ENCODE peak calls at places on chromosomes 5 and 9, in seven cellular contexts. One of them, this sample, is unnamed.

GRCh38 chr9:136784249-136784996 is 6.7 kb upstream of the TMEM141 start:
- DNase-seq in mammary epithelial cell: no peak
- DNase-seq in H7: peak
- DNase-seq in tibial nerve: peak
- DNase-seq in cardiac fibroblast: peak
- DNase-seq in psoas muscle: no peak
- DNase-seq in CD8-positive, alpha-beta T cell: no peak
- DNase-seq in this sample: no peak

GRCh38 chr5:34483442-34484033 is 172.6 kb upstream of the RAI14 start:
- DNase-seq in mammary epithelial cell: no peak
- DNase-seq in H7: peak
- DNase-seq in tibial nerve: no peak
- DNase-seq in cardiac fibroblast: no peak
- DNase-seq in psoas muscle: no peak
- DNase-seq in CD8-positive, alpha-beta T cell: no peak
- DNase-seq in this sample: no peak

GRCh38 chr5:109905906-109906305 is 216.2 kb downstream of the MAN2A1 start:
- DNase-seq in mammary epithelial cell: peak
- DNase-seq in H7: no peak
- DNase-seq in tibial nerve: no peak
- DNase-seq in cardiac fibroblast: no peak
- DNase-seq in psoas muscle: no peak
- DNase-seq in CD8-positive, alpha-beta T cell: no peak
- DNase-seq in this sample: no peak

GRCh38 chr9:75950983-75951382 is 60.5 kb downstream of the PCSK5 start:
- DNase-seq in mammary epithelial cell: no peak
- DNase-seq in H7: no peak
- DNase-seq in tibial nerve: no peak
- DNase-seq in cardiac fibroblast: no peak
- DNase-seq in psoas muscle: no peak
- DNase-seq in CD8-positive, alpha-beta T cell: no peak
- DNase-seq in this sample: no peak

GRCh38 chr9:90085633-90086032 is 480.8 kb downstream of the GADD45G start:
- DNase-seq in mammary epithelial cell: no peak
- DNase-seq in H7: no peak
- DNase-seq in tibial nerve: no peak
- DNase-seq in cardiac fibroblast: no peak
- DNase-seq in psoas muscle: no peak
- DNase-seq in CD8-positive, alpha-beta T cell: no peak
- DNase-seq in this sample: no peak

GRCh38 chr5:17928571-17928970 is 294.3 kb downstream of the TAF11L14 start:
- DNase-seq in mammary epithelial cell: peak
- DNase-seq in H7: no peak
- DNase-seq in tibial nerve: peak
- DNase-seq in cardiac fibroblast: no peak
- DNase-seq in psoas muscle: peak
- DNase-seq in CD8-positive, alpha-beta T cell: no peak
- DNase-seq in this sample: no peak

GRCh38 chr5:59661306-59661705 is 232.2 kb downstream of the PDE4D start:
- DNase-seq in mammary epithelial cell: no peak
- DNase-seq in H7: no peak
- DNase-seq in tibial nerve: no peak
- DNase-seq in cardiac fibroblast: no peak
- DNase-seq in psoas muscle: no peak
- DNase-seq in CD8-positive, alpha-beta T cell: no peak
- DNase-seq in this sample: no peak

GRCh38 chr5:44919560-44919959 is 110.8 kb downstream of the MRPS30 start:
- DNase-seq in mammary epithelial cell: no peak
- DNase-seq in H7: no peak
- DNase-seq in tibial nerve: no peak
- DNase-seq in cardiac fibroblast: no peak
- DNase-seq in psoas muscle: no peak
- DNase-seq in CD8-positive, alpha-beta T cell: no peak
- DNase-seq in this sample: no peak

GRCh38 chr9:132169672-132170392 is 8.0 kb downstream of the NTNG2 start:
- DNase-seq in mammary epithelial cell: peak
- DNase-seq in H7: peak
- DNase-seq in tibial nerve: no peak
- DNase-seq in cardiac fibroblast: peak
- DNase-seq in psoas muscle: peak
- DNase-seq in CD8-positive, alpha-beta T cell: peak
- DNase-seq in this sample: no peak

GRCh38 chr5:8538813-8539212 is 669.9 kb downstream of the MTRR start:
- DNase-seq in mammary epithelial cell: no peak
- DNase-seq in H7: no peak
- DNase-seq in tibial nerve: no peak
- DNase-seq in cardiac fibroblast: no peak
- DNase-seq in psoas muscle: no peak
- DNase-seq in CD8-positive, alpha-beta T cell: no peak
- DNase-seq in this sample: no peak

GRCh38 chr9:27365977-27366376 is 69.0 kb upstream of the EQTN start:
- DNase-seq in mammary epithelial cell: no peak
- DNase-seq in H7: no peak
- DNase-seq in tibial nerve: no peak
- DNase-seq in cardiac fibroblast: no peak
- DNase-seq in psoas muscle: no peak
- DNase-seq in CD8-positive, alpha-beta T cell: no peak
- DNase-seq in this sample: no peak

GRCh38 chr9:135719472-135719871 is 17.5 kb downstream of the KCNT1 start:
- DNase-seq in mammary epithelial cell: no peak
- DNase-seq in H7: no peak
- DNase-seq in tibial nerve: no peak
- DNase-seq in cardiac fibroblast: no peak
- DNase-seq in psoas muscle: no peak
- DNase-seq in CD8-positive, alpha-beta T cell: no peak
- DNase-seq in this sample: no peak

GRCh38 chr9:71349218-71349617 is 227.8 kb upstream of the TRPM3 start:
- DNase-seq in mammary epithelial cell: no peak
- DNase-seq in H7: no peak
- DNase-seq in tibial nerve: no peak
- DNase-seq in cardiac fibroblast: peak
- DNase-seq in psoas muscle: no peak
- DNase-seq in CD8-positive, alpha-beta T cell: no peak
- DNase-seq in this sample: peak

GRCh38 chr9:33443504-33444154 is 3.8 kb downstream of the AQP3 start:
- DNase-seq in mammary epithelial cell: no peak
- DNase-seq in H7: peak
- DNase-seq in tibial nerve: no peak
- DNase-seq in cardiac fibroblast: no peak
- DNase-seq in psoas muscle: no peak
- DNase-seq in CD8-positive, alpha-beta T cell: no peak
- DNase-seq in this sample: no peak

GRCh38 chr9:12657233-12657632 is 36.0 kb upstream of the TYRP1 start:
- DNase-seq in mammary epithelial cell: no peak
- DNase-seq in H7: no peak
- DNase-seq in tibial nerve: no peak
- DNase-seq in cardiac fibroblast: no peak
- DNase-seq in psoas muscle: no peak
- DNase-seq in CD8-positive, alpha-beta T cell: no peak
- DNase-seq in this sample: no peak

GRCh38 chr5:2505217-2505616 is 246.3 kb downstream of the IRX2 start:
- DNase-seq in mammary epithelial cell: no peak
- DNase-seq in H7: peak
- DNase-seq in tibial nerve: no peak
- DNase-seq in cardiac fibroblast: no peak
- DNase-seq in psoas muscle: no peak
- DNase-seq in CD8-positive, alpha-beta T cell: no peak
- DNase-seq in this sample: no peak

GRCh38 chr5:72067682-72068470 is 39.4 kb upstream of the MAP1B start:
- DNase-seq in mammary epithelial cell: peak
- DNase-seq in H7: no peak
- DNase-seq in tibial nerve: no peak
- DNase-seq in cardiac fibroblast: peak
- DNase-seq in psoas muscle: no peak
- DNase-seq in CD8-positive, alpha-beta T cell: no peak
- DNase-seq in this sample: peak

GRCh38 chr5:131296213-131296672 is 32.4 kb downstream of the CDC42SE2 start:
- DNase-seq in mammary epithelial cell: no peak
- DNase-seq in H7: no peak
- DNase-seq in tibial nerve: no peak
- DNase-seq in cardiac fibroblast: no peak
- DNase-seq in psoas muscle: no peak
- DNase-seq in CD8-positive, alpha-beta T cell: no peak
- DNase-seq in this sample: no peak

GRCh38 chr5:172875372-172876279 is 41.6 kb downstream of the ERGIC1 start:
- DNase-seq in mammary epithelial cell: peak
- DNase-seq in H7: no peak
- DNase-seq in tibial nerve: no peak
- DNase-seq in cardiac fibroblast: no peak
- DNase-seq in psoas muscle: no peak
- DNase-seq in CD8-positive, alpha-beta T cell: no peak
- DNase-seq in this sample: no peak

GRCh38 chr5:95238560-95239325 is 46.2 kb downstream of the MCTP1 start:
- DNase-seq in mammary epithelial cell: peak
- DNase-seq in H7: no peak
- DNase-seq in tibial nerve: no peak
- DNase-seq in cardiac fibroblast: peak
- DNase-seq in psoas muscle: no peak
- DNase-seq in CD8-positive, alpha-beta T cell: no peak
- DNase-seq in this sample: no peak

GRCh38 chr5:155189981-155190380 is 176.4 kb downstream of the KIF4B start:
- DNase-seq in mammary epithelial cell: peak
- DNase-seq in H7: no peak
- DNase-seq in tibial nerve: no peak
- DNase-seq in cardiac fibroblast: no peak
- DNase-seq in psoas muscle: no peak
- DNase-seq in CD8-positive, alpha-beta T cell: no peak
- DNase-seq in this sample: no peak

DNA sequence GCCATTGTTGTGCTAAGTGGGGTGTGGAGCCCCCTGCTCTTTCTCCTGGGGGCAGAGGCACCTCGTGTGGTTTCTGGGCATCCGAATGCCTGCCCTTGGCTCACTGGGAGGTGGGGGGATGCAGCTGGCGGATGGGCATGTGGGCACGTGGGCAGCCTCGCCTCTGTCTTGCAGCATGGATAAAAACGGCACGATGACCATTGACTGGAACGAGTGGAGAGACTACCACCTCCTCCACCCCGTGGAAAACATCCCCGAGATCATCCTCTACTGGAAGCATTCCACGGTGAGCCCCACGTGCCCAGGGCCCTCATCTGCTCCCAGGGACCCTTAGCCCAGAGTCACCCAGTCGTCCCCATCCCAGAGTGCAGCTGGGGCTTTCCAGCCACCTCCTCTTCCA is 25.3 kb downstream of the PTGES2 start:
- DNase-seq in mammary epithelial cell: no peak
- DNase-seq in H7: peak
- DNase-seq in tibial nerve: no peak
- DNase-seq in cardiac fibroblast: no peak
- DNase-seq in psoas muscle: no peak
- DNase-seq in CD8-positive, alpha-beta T cell: no peak
- DNase-seq in this sample: no peak
- H3K4me3 ChIP-seq in mammary epithelial cell: no peak
- H3K4me3 ChIP-seq in H7: no peak
- H3K4me3 ChIP-seq in tibial nerve: no peak
- H3K4me3 ChIP-seq in cardiac fibroblast: no peak
- H3K4me3 ChIP-seq in psoas muscle: peak
- H3K4me3 ChIP-seq in CD8-positive, alpha-beta T cell: no peak
- H3K4me3 ChIP-seq in this sample: no peak

DNA sequence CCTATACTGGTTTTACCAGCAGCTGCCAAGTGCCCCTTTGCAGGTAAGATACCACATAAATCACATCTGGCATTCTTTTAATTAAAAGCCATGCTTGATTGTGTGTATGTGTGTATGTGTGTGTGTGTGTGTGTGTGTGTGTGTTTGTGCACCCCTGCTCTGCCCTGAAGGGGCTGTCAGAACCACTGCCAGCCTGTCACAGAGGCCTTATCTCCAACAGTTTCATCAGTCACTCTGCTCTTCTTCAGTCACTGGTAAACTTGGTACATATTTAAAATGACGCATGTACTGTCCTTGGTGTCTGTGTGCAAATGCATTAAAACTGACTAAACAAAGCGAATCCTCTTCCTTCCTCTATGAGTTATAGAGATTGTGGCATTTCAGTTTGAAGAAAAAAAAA is 19.0 kb upstream of the NR5A1 start:
- DNase-seq in mammary epithelial cell: no peak
- DNase-seq in H7: no peak
- DNase-seq in tibial nerve: no peak
- DNase-seq in cardiac fibroblast: no peak
- DNase-seq in psoas muscle: no peak
- DNase-seq in CD8-positive, alpha-beta T cell: no peak
- DNase-seq in this sample: no peak
- H3K4me3 ChIP-seq in mammary epithelial cell: no peak
- H3K4me3 ChIP-seq in H7: no peak
- H3K4me3 ChIP-seq in tibial nerve: no peak
- H3K4me3 ChIP-seq in cardiac fibroblast: no peak
- H3K4me3 ChIP-seq in psoas muscle: no peak
- H3K4me3 ChIP-seq in CD8-positive, alpha-beta T cell: no peak
- H3K4me3 ChIP-seq in this sample: no peak

DNA sequence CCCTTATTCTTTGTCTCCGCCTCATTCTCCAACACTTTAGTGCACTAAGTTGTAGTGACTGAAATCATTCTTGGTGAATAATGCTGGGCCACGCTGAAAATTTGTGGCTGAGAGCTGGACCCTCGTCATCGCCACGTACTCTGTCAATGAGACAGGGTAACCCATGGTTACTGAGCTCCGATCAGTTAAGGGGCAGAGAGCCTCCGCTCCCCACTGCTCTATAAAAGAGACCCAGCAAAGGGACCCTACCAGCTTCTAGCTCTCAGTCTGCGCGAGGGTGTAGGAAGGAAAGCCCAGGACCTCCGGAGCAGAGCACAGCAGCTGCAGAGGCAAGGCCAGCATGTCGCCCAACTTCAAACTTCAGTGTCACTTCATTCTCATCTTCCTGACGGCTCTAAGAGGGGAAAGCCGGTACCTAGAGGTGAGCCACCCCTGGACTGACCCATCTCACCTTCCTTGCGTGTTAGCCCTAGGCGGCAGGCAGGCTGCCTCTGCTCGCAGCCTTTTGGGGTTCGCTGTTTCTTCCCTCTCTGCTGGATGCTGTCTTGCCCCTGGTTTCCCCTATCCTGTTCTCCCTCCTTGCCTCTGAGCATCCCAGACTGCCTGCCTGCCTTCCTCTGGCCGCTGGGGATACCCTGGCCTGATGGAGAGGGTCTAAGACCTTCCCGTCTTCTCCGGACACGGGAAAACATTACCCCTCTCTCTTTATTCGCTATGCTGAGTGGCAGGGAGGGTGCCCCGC is at the start of gene CRHBP:
- DNase-seq in mammary epithelial cell: no peak
- DNase-seq in H7: peak
- DNase-seq in tibial nerve: no peak
- DNase-seq in cardiac fibroblast: no peak
- DNase-seq in psoas muscle: no peak
- DNase-seq in CD8-positive, alpha-beta T cell: no peak
- DNase-seq in this sample: no peak
- H3K4me3 ChIP-seq in mammary epithelial cell: no peak
- H3K4me3 ChIP-seq in H7: peak
- H3K4me3 ChIP-seq in tibial nerve: no peak
- H3K4me3 ChIP-seq in cardiac fibroblast: peak
- H3K4me3 ChIP-seq in psoas muscle: peak
- H3K4me3 ChIP-seq in CD8-positive, alpha-beta T cell: no peak
- H3K4me3 ChIP-seq in this sample: no peak

DNA sequence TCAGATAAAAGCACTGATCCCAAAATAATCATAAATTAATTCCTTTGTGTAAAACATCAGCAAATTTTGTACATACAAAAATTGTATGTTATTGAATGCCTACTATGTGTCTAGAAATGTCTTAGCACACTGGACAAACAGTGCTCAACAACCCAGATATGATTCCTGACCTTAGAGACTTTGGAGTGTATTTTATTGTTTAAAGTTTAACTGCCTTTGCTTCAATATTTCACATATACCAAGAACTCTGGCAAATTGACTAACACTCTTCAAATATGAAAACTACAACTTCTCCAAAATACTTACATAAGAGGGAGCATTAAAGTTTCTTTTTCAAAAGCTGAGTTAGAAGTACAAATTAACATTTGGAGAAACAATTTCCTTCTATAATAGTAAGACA is 231.9 kb downstream of the MLLT3 start:
- DNase-seq in mammary epithelial cell: no peak
- DNase-seq in H7: no peak
- DNase-seq in tibial nerve: no peak
- DNase-seq in cardiac fibroblast: no peak
- DNase-seq in psoas muscle: no peak
- DNase-seq in CD8-positive, alpha-beta T cell: no peak
- DNase-seq in this sample: no peak
- H3K4me3 ChIP-seq in mammary epithelial cell: no peak
- H3K4me3 ChIP-seq in H7: no peak
- H3K4me3 ChIP-seq in tibial nerve: no peak
- H3K4me3 ChIP-seq in cardiac fibroblast: no peak
- H3K4me3 ChIP-seq in psoas muscle: no peak
- H3K4me3 ChIP-seq in CD8-positive, alpha-beta T cell: no peak
- H3K4me3 ChIP-seq in this sample: no peak